ENCODE peak calls at places on chromosomes 3 and 15, in ten cellular contexts. F is tibial nerve, X is body of pancreas, L is sigmoid colon, W is IMR-90, Q is adrenal gland, P is heart left ventricle, S is testis, M is GM12891, N is stomach. H is an unnamed sample.

GRCh38 chr3:193940526-193940925 is 195.4 kb upstream of the HES1 start:
- DNase-seq in X (no peak), S (no peak), M (no peak), Q (no peak), W (no peak), L (no peak), P (no peak), N (no peak), F (no peak), H (no peak)

GRCh38 chr3:84066920-84067319 is 891.9 kb upstream of the CADM2 start:
- DNase-seq in W (no peak), M (no peak), S (no peak), N (no peak), L (no peak), Q (no peak), P (no peak), F (no peak), X (no peak), H (no peak)

GRCh38 chr3:46505953-46506352 is 8.2 kb downstream of the RTP3 start:
- DNase-seq in L (no peak), N (no peak), S (no peak), M (no peak), W (no peak), F (no peak), Q (no peak), X (no peak), P (no peak), H (no peak)

GRCh38 chr15:84812842-84813241 is 4.3 kb upstream of the ALPK3 start:
- DNase-seq in W (no peak), S (no peak), M (no peak), F (no peak), L (no peak), Q (peak), P (no peak), X (no peak), N (no peak), H (no peak)

GRCh38 chr3:196793224-196793623 is 53.6 kb downstream of the PAK2 start:
- DNase-seq in F (no peak), S (no peak), P (no peak), X (no peak), N (no peak), Q (no peak), L (no peak), M (no peak), W (peak), H (no peak)

GRCh38 chr3:84666468-84666867 is 292.3 kb upstream of the CADM2 start:
- DNase-seq in F (no peak), N (no peak), M (no peak), W (no peak), L (no peak), Q (no peak), S (no peak), P (no peak), X (no peak), H (no peak)

GRCh38 chr3:116127464-116127863 is 317.8 kb downstream of the LSAMP start:
- DNase-seq in L (no peak), W (no peak), S (no peak), F (no peak), X (no peak), Q (no peak), M (no peak), N (no peak), P (no peak), H (no peak)

GRCh38 chr3:28252016-28252415 is 10.6 kb downstream of the CMC1 start:
- DNase-seq in L (no peak), P (no peak), F (no peak), S (no peak), Q (no peak), X (no peak), N (no peak), W (no peak), M (no peak), H (no peak)

GRCh38 chr15:42549782-42550392 is 1.2 kb downstream of the HAUS2 start:
- DNase-seq in W (no peak), L (no peak), S (no peak), Q (no peak), F (no peak), X (no peak), P (no peak), N (no peak), M (no peak), H (no peak)

GRCh38 chr3:141294300-141294699 is 62.7 kb downstream of the PXYLP1 start:
- DNase-seq in Q (no peak), P (no peak), S (no peak), M (no peak), W (no peak), X (no peak), N (no peak), F (no peak), L (no peak), H (no peak)

GRCh38 chr15:73866881-73867410 is 6.4 kb upstream of the TBC1D21 start:
- DNase-seq in W (no peak), X (no peak), N (no peak), M (no peak), F (no peak), P (no peak), L (no peak), S (no peak), Q (no peak), H (no peak)

GRCh38 chr3:58306662-58307286 is 454 bp downstream of the HTD2 start:
- DNase-seq in X (peak), W (peak), F (no peak), M (peak), Q (peak), N (peak), S (peak), L (peak), P (peak), H (no peak)

GRCh38 chr3:98974442-98974841 is 72.9 kb upstream of the DCBLD2 start:
- DNase-seq in W (no peak), P (no peak), F (no peak), X (no peak), L (no peak), M (no peak), Q (no peak), S (no peak), N (no peak), H (no peak)

GRCh38 chr3:71046791-71047190 is 536.7 kb downstream of the FOXP1 start:
- DNase-seq in M (no peak), L (no peak), F (no peak), X (no peak), P (no peak), N (no peak), Q (no peak), S (no peak), W (no peak), H (no peak)

GRCh38 chr15:72599855-72600464 is 54.5 kb upstream of the GOLGA6B start:
- DNase-seq in S (peak), W (peak), F (no peak), P (no peak), L (no peak), X (peak), Q (no peak), N (no peak), M (peak), H (no peak)

GRCh38 chr3:39763390-39763789 is 46.0 kb upstream of the MYRIP start:
- DNase-seq in W (no peak), M (no peak), S (no peak), N (no peak), Q (no peak), X (no peak), P (no peak), L (no peak), F (no peak), H (no peak)

GRCh38 chr15:99961011-99961441 is 227.8 kb upstream of the LYSMD4 start:
- DNase-seq in M (no peak), S (peak), F (no peak), P (no peak), L (peak), W (no peak), Q (peak), N (no peak), X (peak), H (no peak)

GRCh38 chr3:173938159-173938558 is 540.6 kb downstream of the NLGN1 start:
- DNase-seq in S (no peak), W (peak), L (no peak), N (no peak), M (no peak), X (no peak), Q (no peak), F (no peak), P (no peak), H (no peak)

GRCh38 chr3:184005981-184006507 is 11.6 kb downstream of the ABCC5 start:
- DNase-seq in N (peak), W (peak), M (peak), S (peak), X (peak), P (peak), Q (peak), L (peak), F (no peak), H (no peak)

GRCh38 chr3:25889132-25889917 is 99.4 kb downstream of the OXSM start:
- DNase-seq in N (no peak), X (no peak), Q (no peak), F (no peak), M (no peak), L (no peak), S (no peak), W (peak), P (no peak), H (no peak)

GRCh38 chr3:72340476-72341379 is 507.5 kb downstream of the SHQ1 start:
- DNase-seq in P (no peak), X (peak), Q (no peak), F (no peak), M (no peak), W (no peak), N (no peak), L (no peak), S (peak), H (no peak)

GRCh38 chr3:13138566-13139145 is 65.4 kb upstream of the IQSEC1 start:
- DNase-seq in P (no peak), N (no peak), F (no peak), S (no peak), Q (no peak), X (no peak), M (no peak), L (no peak), W (no peak), H (no peak)

GRCh38 chr3:171286580-171287249 is 173.5 kb downstream of the TNIK start:
- DNase-seq in M (no peak), W (no peak), P (no peak), X (no peak), F (no peak), N (no peak), S (no peak), L (no peak), Q (no peak), H (no peak)

GRCh38 chr15:75307778-75308390 is 25.2 kb downstream of the GOLGA6D start:
- DNase-seq in N (peak), M (peak), S (peak), L (peak), F (no peak), W (no peak), X (peak), Q (no peak), P (peak), H (no peak)

GRCh38 chr3:129025691-129026435 is 24.8 kb downstream of the EFCC1 start:
- DNase-seq in F (no peak), X (no peak), Q (peak), M (no peak), P (peak), L (peak), N (no peak), S (peak), W (no peak), H (no peak)

GRCh38 chr3:175270199-175270837 is 411.2 kb downstream of the NAALADL2 start:
- DNase-seq in X (no peak), P (no peak), Q (no peak), F (no peak), W (peak), S (no peak), N (no peak), L (no peak), M (no peak), H (no peak)

GRCh38 chr3:169939320-169939719 is 27.3 kb upstream of the SEC62 start:
- DNase-seq in X (no peak), F (no peak), L (no peak), P (no peak), W (no peak), M (no peak), Q (no peak), S (no peak), N (no peak), H (no peak)

GRCh38 chr3:30664884-30665283 is 58.5 kb downstream of the TGFBR2 start:
- DNase-seq in F (no peak), W (no peak), N (no peak), X (no peak), S (no peak), M (no peak), L (no peak), Q (no peak), P (no peak), H (no peak)

GRCh38 chr3:11799777-11800176 is 46.9 kb downstream of the TAMM41 start:
- DNase-seq in L (no peak), N (no peak), S (no peak), M (no peak), P (no peak), F (no peak), Q (no peak), W (no peak), X (no peak), H (no peak)

GRCh38 chr15:66601521-66601920 is 35.7 kb upstream of the LCTL start:
- DNase-seq in M (no peak), F (no peak), Q (no peak), W (no peak), X (no peak), N (no peak), L (no peak), P (no peak), S (no peak), H (no peak)

GRCh38 chr3:39138804-39139415 is 14.5 kb downstream of the CSRNP1 start:
- DNase-seq in N (peak), X (no peak), Q (peak), P (peak), F (no peak), L (peak), M (no peak), W (peak), S (no peak), H (no peak)

GRCh38 chr3:88572450-88572849 is 422.7 kb downstream of the C3orf38 start:
- DNase-seq in Q (no peak), S (no peak), W (no peak), P (no peak), F (no peak), X (no peak), M (no peak), L (no peak), N (no peak), H (no peak)

GRCh38 chr3:172296248-172296974 is 151.8 kb downstream of the GHSR start:
- DNase-seq in Q (no peak), X (no peak), S (no peak), L (no peak), M (no peak), F (no peak), W (no peak), N (no peak), P (no peak), H (no peak)

GRCh38 chr3:14252321-14253021 is 73.9 kb downstream of the LSM3 start:
- DNase-seq in N (no peak), S (no peak), L (no peak), M (no peak), Q (no peak), P (no peak), F (no peak), X (no peak), W (peak), H (no peak)
- TF ChIP-seq POLR2A in N (no peak), S (no peak), L (no peak), M (no peak), Q (no peak), P (no peak), F (no peak), X (no peak), W (no peak), H (no peak)

GRCh38 chr3:126925411-126926171 is 57.3 kb upstream of the PLXNA1 start:
- DNase-seq in N (no peak), P (peak), M (no peak), S (no peak), Q (peak), L (peak), F (no peak), X (peak), W (peak), H (no peak)
- TF ChIP-seq POLR2A in N (no peak), P (no peak), M (no peak), S (no peak), Q (no peak), L (no peak), F (no peak), X (no peak), W (no peak), H (no peak)

DNA sequence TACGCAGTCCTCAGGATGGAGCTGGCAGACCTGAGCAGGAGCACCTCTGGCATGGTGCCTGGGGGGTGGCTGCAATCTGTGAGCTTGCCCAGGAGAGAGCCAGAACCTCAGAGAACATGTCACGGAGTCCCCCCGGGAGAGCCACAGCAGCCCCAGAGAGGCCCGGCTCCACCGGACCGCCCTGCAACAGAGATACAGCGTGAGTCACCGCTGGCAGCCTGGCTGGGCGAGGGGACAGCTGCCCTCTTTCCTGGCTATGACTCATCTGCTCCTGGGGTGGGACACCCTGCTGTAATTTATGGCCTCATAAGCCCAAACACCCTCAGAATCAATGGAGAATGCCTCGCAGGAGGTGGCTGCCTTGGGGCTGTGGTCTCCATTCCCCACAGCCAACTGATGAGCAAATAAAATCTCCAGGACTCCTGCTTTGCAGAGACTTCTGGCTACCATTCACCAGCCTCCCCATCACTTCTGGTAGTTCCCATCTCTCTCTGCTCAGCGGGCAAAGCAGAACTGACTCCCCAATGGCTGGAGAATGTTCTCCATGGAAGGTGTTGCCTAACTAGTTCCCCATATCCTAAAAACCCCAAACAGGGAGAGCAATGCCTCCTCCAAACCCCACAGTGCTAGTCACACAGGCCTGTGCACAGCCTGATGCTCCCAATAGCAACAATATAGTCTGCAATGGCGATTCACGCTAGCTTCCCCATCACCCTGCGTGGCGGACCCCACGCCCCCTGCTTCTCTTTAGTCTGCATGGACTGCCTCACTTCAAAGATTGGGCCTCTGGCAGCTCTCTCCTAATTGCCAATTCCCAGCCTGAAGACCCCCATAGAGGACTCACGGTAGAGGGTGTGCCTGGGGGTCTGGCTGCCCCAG is 21.6 kb downstream of the ACSBG1 start:
- DNase-seq in S (peak), F (no peak), W (peak), Q (peak), X (peak), P (peak), L (peak), N (peak), M (no peak), H (no peak)
- TF ChIP-seq POLR2A in S (no peak), F (no peak), W (no peak), Q (no peak), X (no peak), P (no peak), L (no peak), N (no peak), M (no peak), H (no peak)

DNA sequence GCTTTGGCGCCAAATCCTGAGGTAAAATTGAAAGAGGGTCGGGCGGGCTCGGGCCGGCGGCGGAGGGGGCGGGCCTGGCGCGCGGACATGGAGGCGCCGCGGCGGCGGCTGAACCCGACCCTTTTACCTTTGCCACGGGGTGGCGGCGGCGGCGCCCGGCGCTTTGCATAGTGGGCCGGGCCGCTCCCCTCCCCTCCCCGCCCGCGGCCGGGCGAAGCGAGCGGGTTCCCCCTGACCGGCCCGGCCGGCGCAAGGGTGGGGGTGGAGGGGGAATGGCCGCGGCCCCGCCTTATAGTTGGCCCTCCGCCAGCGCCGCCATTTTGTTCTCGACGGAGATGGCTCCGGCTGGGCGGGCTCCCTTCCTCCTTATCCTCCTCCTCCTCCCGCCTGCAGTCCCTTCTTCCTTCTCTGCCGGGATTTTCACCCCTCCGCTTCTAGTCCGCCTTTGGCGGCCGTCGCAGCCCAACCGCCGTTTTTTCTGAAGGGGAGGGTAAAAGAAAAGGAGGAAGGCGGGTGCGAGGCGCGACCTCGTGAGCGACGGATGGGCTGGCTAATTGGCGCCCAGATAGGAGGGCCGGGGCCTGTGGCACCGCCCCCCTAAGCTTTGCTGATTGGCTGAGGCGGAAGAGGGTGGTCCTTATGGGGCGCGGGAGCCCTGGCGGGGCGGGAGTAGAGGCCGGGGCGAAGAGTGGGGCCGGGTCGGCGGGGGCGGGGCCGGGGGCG is 664 bp downstream of the NR2C2 start:
- DNase-seq in M (peak), L (peak), F (peak), S (peak), P (peak), N (peak), Q (peak), W (peak), X (peak), H (peak)
- TF ChIP-seq POLR2A in M (no peak), L (no peak), F (no peak), S (no peak), P (peak), N (no peak), Q (no peak), W (peak), X (peak), H (no peak)

DNA sequence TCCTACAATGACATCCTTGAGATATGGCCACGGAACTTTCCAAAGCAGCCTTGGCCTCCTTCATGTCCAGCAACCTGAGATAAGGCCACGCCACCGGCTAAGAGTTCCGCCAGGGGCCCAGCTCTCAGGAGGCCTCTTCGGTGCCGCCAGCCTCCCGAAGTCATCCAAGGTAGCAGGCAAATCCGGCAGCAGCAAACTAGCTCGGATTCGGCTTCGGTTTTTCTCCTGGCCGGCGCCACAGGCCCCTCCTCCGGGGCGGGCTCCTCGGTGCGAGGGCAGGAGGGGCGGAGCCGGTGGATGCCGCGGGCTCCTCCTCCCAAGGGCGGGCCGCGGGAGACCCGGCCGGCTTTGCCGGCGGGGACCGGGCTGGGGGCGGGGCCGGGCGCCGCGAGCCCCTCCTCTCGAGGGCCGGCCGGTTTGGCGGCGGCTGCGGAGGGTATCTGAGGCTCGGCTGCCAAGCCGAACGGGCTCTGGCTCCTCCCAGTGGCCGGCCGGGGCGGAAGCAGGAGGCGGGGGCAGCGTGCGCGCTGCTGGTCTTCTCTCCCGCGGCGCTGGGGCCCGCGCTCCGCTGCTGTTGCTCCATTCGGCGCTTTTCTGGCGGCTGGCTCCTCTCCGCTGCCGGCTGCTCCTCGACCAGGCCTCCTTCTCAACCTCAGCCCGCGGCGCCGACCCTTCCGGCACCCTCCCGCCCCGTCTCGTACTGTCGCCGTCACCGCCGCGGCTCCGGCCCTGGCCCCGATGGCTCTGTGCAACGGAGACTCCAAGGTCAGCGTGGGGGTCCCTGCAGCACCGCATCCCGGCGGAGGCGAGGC is at the start of gene GMPS:
- DNase-seq in S (peak), F (peak), L (peak), N (peak), P (peak), Q (peak), X (peak), W (peak), M (peak), H (peak)
- TF ChIP-seq POLR2A in S (no peak), F (peak), L (peak), N (no peak), P (peak), Q (peak), X (peak), W (peak), M (peak), H (peak)

H was measured in esophagus squamous epithelium.